ENCODE peak calls at places on chromosomes 11 and 22, in ten cellular contexts. C, Y, X, O, D, T, B, L, S and K are unnamed samples.

GRCh38 chr22:41344189-41344788 is 37.5 kb upstream of the TEF start:
- DNase-seq in C (no peak), Y (no peak), X (no peak), O (no peak), D (no peak), T (no peak), B (no peak), L (no peak), S (no peak), K (no peak)

GRCh38 chr11:126594921-126595367 is 239.5 kb downstream of the ST3GAL4 start:
- DNase-seq in C (no peak), Y (no peak), X (no peak), O (no peak), D (no peak), T (no peak), B (no peak), L (no peak), S (no peak), K (no peak)

GRCh38 chr22:20174785-20175596 is 24.1 kb upstream of the CCDC188 start:
- DNase-seq in C (no peak), Y (no peak), X (no peak), O (no peak), D (no peak), T (peak), B (no peak), L (no peak), S (no peak), K (no peak)

GRCh38 chr11:134342572-134343340 is 11.0 kb downstream of the GLB1L2 start:
- DNase-seq in C (no peak), Y (no peak), X (no peak), O (no peak), D (no peak), T (no peak), B (no peak), L (no peak), S (no peak), K (no peak)

GRCh38 chr11:30423886-30424285 is 101.0 kb downstream of the ARL14EP start:
- DNase-seq in C (no peak), Y (no peak), X (no peak), O (no peak), D (no peak), T (no peak), B (no peak), L (no peak), S (no peak), K (no peak)

GRCh38 chr11:126893796-126894195 is 106.8 kb downstream of the KIRREL3 start:
- DNase-seq in C (no peak), Y (no peak), X (no peak), O (no peak), D (no peak), T (no peak), B (no peak), L (no peak), S (no peak), K (no peak)

GRCh38 chr22:20803696-20804324 is 29.9 kb downstream of the SERPIND1 start:
- DNase-seq in C (peak), Y (peak), X (peak), O (no peak), D (no peak), T (no peak), B (peak), L (peak), S (peak), K (no peak)

GRCh38 chr22:41442240-41442792 is 4.3 kb downstream of the TOB2 start:
- DNase-seq in C (no peak), Y (no peak), X (no peak), O (no peak), D (no peak), T (no peak), B (no peak), L (no peak), S (no peak), K (no peak)

GRCh38 chr11:73189315-73189714 is 28.8 kb upstream of the P2RY2 start:
- DNase-seq in C (no peak), Y (peak), X (no peak), O (no peak), D (no peak), T (no peak), B (peak), L (no peak), S (no peak), K (no peak)

GRCh38 chr11:116498161-116498560 is 274.6 kb downstream of the BUD13 start:
- DNase-seq in C (no peak), Y (no peak), X (no peak), O (no peak), D (no peak), T (no peak), B (peak), L (no peak), S (no peak), K (no peak)

GRCh38 chr11:69447786-69448185 is 33.7 kb upstream of the LINC01488 start:
- DNase-seq in C (no peak), Y (peak), X (no peak), O (no peak), D (peak), T (peak), B (peak), L (no peak), S (no peak), K (no peak)

GRCh38 chr22:29758068-29758622 is 8.7 kb downstream of the ZMAT5 start:
- DNase-seq in C (no peak), Y (no peak), X (no peak), O (no peak), D (no peak), T (no peak), B (no peak), L (no peak), S (no peak), K (no peak)

GRCh38 chr11:132408877-132409276 is 1038.5 kb downstream of the NTM start:
- DNase-seq in C (no peak), Y (no peak), X (no peak), O (no peak), D (no peak), T (no peak), B (no peak), L (no peak), S (no peak), K (no peak)

GRCh38 chr11:120666121-120666639 is 154.6 kb downstream of the GRIK4 start:
- DNase-seq in C (no peak), Y (no peak), X (no peak), O (no peak), D (no peak), T (no peak), B (no peak), L (no peak), S (no peak), K (no peak)

GRCh38 chr11:47488111-47488510 is 39.2 kb upstream of the RAPSN start:
- DNase-seq in C (no peak), Y (no peak), X (no peak), O (no peak), D (no peak), T (no peak), B (no peak), L (no peak), S (no peak), K (no peak)

GRCh38 chr11:44817207-44817944 is 90.6 kb downstream of the TSPAN18 start:
- DNase-seq in C (no peak), Y (no peak), X (no peak), O (peak), D (no peak), T (no peak), B (no peak), L (no peak), S (no peak), K (no peak)

GRCh38 chr11:8201524-8202365 is 32.9 kb upstream of the RIC3 start:
- DNase-seq in C (no peak), Y (no peak), X (no peak), O (no peak), D (no peak), T (no peak), B (no peak), L (no peak), S (no peak), K (no peak)

GRCh38 chr11:122804161-122804560 is 34.1 kb upstream of the CRTAM start:
- DNase-seq in C (no peak), Y (no peak), X (no peak), O (no peak), D (no peak), T (peak), B (no peak), L (no peak), S (no peak), K (no peak)

GRCh38 chr22:32527756-32528155 is 53.1 kb downstream of the FBXO7 start:
- DNase-seq in C (no peak), Y (no peak), X (no peak), O (no peak), D (no peak), T (no peak), B (no peak), L (no peak), S (no peak), K (no peak)

GRCh38 chr11:62508336-62509058 is 38.1 kb downstream of the AHNAK start:
- DNase-seq in C (peak), Y (peak), X (peak), O (peak), D (peak), T (no peak), B (peak), L (peak), S (peak), K (no peak)

GRCh38 chr11:94876222-94876621 is 97.1 kb downstream of the CWC15 start:
- DNase-seq in C (no peak), Y (no peak), X (no peak), O (no peak), D (no peak), T (no peak), B (no peak), L (no peak), S (no peak), K (no peak)

GRCh38 chr11:119671048-119671447 is 58.0 kb downstream of the NECTIN1 start:
- DNase-seq in C (peak), Y (peak), X (peak), O (peak), D (peak), T (no peak), B (no peak), L (peak), S (peak), K (peak)

GRCh38 chr11:5096011-5096410 is 26.6 kb downstream of the OR52E1 start:
- DNase-seq in C (no peak), Y (no peak), X (no peak), O (no peak), D (no peak), T (no peak), B (no peak), L (no peak), S (no peak), K (no peak)

GRCh38 chr11:106295974-106296373 is 218.5 kb downstream of the AASDHPPT start:
- DNase-seq in C (no peak), Y (no peak), X (no peak), O (no peak), D (no peak), T (no peak), B (no peak), L (no peak), S (no peak), K (no peak)

GRCh38 chr11:83349371-83349770 is 63.2 kb upstream of the CCDC90B start:
- DNase-seq in C (no peak), Y (no peak), X (no peak), O (no peak), D (no peak), T (no peak), B (no peak), L (no peak), S (no peak), K (no peak)

GRCh38 chr11:32374261-32374711 is 61.1 kb downstream of the WT1 start:
- DNase-seq in C (no peak), Y (no peak), X (peak), O (no peak), D (no peak), T (no peak), B (no peak), L (no peak), S (peak), K (no peak)

GRCh38 chr22:45535400-45535799 is 32.7 kb downstream of the FBLN1 start:
- DNase-seq in C (no peak), Y (no peak), X (peak), O (no peak), D (no peak), T (no peak), B (no peak), L (no peak), S (no peak), K (no peak)

DNA sequence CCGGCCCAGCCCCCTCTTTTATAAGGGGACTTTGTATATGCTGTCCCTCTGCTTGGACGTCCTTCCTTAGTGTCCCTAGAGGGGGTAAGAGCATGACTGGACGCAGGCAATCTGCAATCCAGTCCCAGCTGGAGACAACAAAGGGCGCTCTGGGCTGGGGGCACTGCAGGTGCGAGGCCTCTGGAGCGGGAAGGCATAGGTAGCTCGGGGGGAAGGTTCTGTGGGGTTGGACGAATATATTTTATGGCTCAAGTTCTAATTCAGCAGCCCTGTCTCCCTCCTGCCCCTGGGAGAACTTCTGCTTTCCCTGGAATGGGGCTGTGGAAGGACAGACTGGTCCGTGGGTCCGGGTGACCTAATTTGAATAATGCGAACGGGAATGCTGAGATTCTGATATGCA is 40.0 kb downstream of the KCNJ4 start:
- DNase-seq in C (no peak), Y (no peak), X (no peak), O (no peak), D (no peak), T (no peak), B (peak), L (no peak), S (no peak), K (no peak)
- H3K27ac ChIP-seq in C (peak), Y (peak), X (no peak), O (no peak), D (peak), T (no peak), B (no peak), L (no peak), S (no peak), K (no peak)

DNA sequence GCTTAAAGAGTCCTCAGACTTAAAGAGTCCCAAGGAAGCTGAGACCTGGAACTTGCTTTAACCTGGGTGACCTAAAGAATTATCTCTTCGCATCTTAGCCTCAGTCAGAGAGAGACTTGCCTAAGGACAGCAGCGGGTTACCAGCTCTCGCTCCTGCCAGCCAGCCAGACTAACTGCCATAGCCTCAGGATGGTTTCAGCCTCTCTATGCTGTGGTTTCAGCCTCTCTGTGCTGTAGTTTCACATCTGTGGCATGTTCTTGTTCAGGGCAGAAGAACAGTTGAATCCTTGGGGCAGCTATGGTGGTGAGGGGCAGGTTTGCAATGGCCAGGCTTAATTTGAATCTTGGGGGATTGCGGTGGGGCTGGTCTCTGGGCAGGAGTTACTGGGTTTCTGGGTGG is 2.3 kb downstream of the FRMD8 start:
- DNase-seq in C (no peak), Y (no peak), X (no peak), O (no peak), D (no peak), T (no peak), B (no peak), L (no peak), S (no peak), K (no peak)
- H3K27ac ChIP-seq in C (no peak), Y (peak), X (no peak), O (no peak), D (peak), T (peak), B (no peak), L (no peak), S (no peak), K (no peak)

DNA sequence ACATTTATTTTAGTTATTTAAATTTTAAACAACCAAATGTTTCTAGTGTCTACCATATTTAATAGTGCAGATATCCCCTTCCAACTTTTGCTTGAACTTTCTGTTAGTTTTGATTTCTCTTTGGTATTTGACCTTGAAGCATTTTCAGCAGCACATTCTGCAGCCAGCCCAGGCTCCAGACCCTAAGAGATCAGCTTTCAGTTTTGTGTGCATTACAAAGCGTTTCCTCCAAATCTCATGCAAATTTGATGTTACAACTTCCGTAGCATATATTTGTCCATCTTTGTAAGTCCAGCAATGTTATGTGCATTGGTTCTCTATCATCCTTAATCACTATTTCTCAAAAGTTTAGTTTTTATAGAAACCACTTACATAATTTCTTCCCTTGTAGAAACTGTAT is 14.6 kb upstream of the SERGEF start:
- DNase-seq in C (no peak), Y (no peak), X (no peak), O (no peak), D (no peak), T (no peak), B (no peak), L (no peak), S (no peak), K (no peak)
- H3K27ac ChIP-seq in C (no peak), Y (no peak), X (no peak), O (no peak), D (no peak), T (no peak), B (no peak), L (no peak), S (no peak), K (no peak)

GRCh38 chr11:36361901-36362391 is 65.9 kb downstream of the PRR5L start:
- DNase-seq in C (no peak), Y (peak), X (peak), O (peak), D (no peak), T (peak), B (peak), L (no peak), S (no peak), K (no peak)
- H3K27ac ChIP-seq in C (no peak), Y (peak), X (peak), O (peak), D (no peak), T (peak), B (peak), L (no peak), S (no peak), K (no peak)